ENCODE peak calls at places on chromosomes 3 and 15, in seven cellular contexts. K is endodermal cell, T is omental fat pad, P is astrocyte of the spinal cord, L is upper lobe of right lung, D is activated B cell treated with CpG ODN at 0.5 μM for 24 hours, G is HFF-Myc. Z is an unnamed sample.

GRCh38 chr15:74788716-74789151 is 6.9 kb downstream of the CSK start:
- DNase-seq in K (no peak), T (no peak), P (no peak), L (no peak), D (peak), G (no peak), Z (no peak)

GRCh38 chr3:102573483-102574028 is 138.7 kb downstream of the ZPLD1 start:
- DNase-seq in K (no peak), T (no peak), P (no peak), L (no peak), D (no peak), G (no peak), Z (no peak)

GRCh38 chr3:10792208-10792607 is 23.8 kb upstream of the SLC6A11 start:
- DNase-seq in K (no peak), T (no peak), P (no peak), L (no peak), D (no peak), G (no peak), Z (no peak)

GRCh38 chr3:139657434-139657833 is 20.3 kb downstream of the NMNAT3 start:
- DNase-seq in K (peak), T (no peak), P (no peak), L (no peak), D (no peak), G (no peak), Z (no peak)

GRCh38 chr15:93091465-93091864 is 2.5 kb upstream of the RGMA start:
- DNase-seq in K (peak), T (no peak), P (no peak), L (no peak), D (no peak), G (no peak), Z (no peak)

GRCh38 chr15:49624046-49624445 is 3.2 kb downstream of the DTWD1 start:
- DNase-seq in K (no peak), T (no peak), P (peak), L (no peak), D (no peak), G (no peak), Z (no peak)

GRCh38 chr3:55857635-55858034 is 370.5 kb upstream of the WNT5A start:
- DNase-seq in K (no peak), T (no peak), P (no peak), L (no peak), D (no peak), G (no peak), Z (no peak)

GRCh38 chr15:63502843-63503738 is 1.3 kb upstream of the USP3 start:
- DNase-seq in K (peak), T (peak), P (peak), L (peak), D (peak), G (no peak), Z (no peak)

GRCh38 chr3:149435936-149436885 is 38.3 kb upstream of the TM4SF4 start:
- DNase-seq in K (no peak), T (no peak), P (no peak), L (no peak), D (no peak), G (no peak), Z (no peak)

GRCh38 chr3:129605593-129606521 is 619 bp downstream of the PLXND1 start:
- DNase-seq in K (peak), T (no peak), P (peak), L (peak), D (peak), G (no peak), Z (no peak)

GRCh38 chr3:71584216-71585061 is 911 bp upstream of the FOXP1 start:
- DNase-seq in K (peak), T (no peak), P (peak), L (peak), D (no peak), G (no peak), Z (no peak)

GRCh38 chr15:51288143-51289065 is 50.0 kb downstream of the CYP19A1 start:
- DNase-seq in K (no peak), T (no peak), P (no peak), L (no peak), D (no peak), G (no peak), Z (no peak)

GRCh38 chr3:105707009-105707408 is 161.8 kb downstream of the CBLB start:
- DNase-seq in K (no peak), T (no peak), P (no peak), L (no peak), D (no peak), G (no peak), Z (no peak)

GRCh38 chr3:9878700-9879099 is 1.4 kb downstream of the CIDEC start:
- DNase-seq in K (no peak), T (no peak), P (no peak), L (no peak), D (no peak), G (no peak), Z (no peak)

GRCh38 chr3:196711838-196712513 is at the start of the genes CEP19 and PIGX:
- DNase-seq in K (peak), T (peak), P (peak), L (peak), D (peak), G (peak), Z (peak)

GRCh38 chr3:198079771-198080520 is 119.9 kb downstream of the LMLN start:
- DNase-seq in K (no peak), T (no peak), P (no peak), L (no peak), D (no peak), G (no peak), Z (peak)

GRCh38 chr3:160840590-160840989 is 84.6 kb downstream of the PPM1L start:
- DNase-seq in K (no peak), T (no peak), P (no peak), L (no peak), D (no peak), G (no peak), Z (no peak)

DNA sequence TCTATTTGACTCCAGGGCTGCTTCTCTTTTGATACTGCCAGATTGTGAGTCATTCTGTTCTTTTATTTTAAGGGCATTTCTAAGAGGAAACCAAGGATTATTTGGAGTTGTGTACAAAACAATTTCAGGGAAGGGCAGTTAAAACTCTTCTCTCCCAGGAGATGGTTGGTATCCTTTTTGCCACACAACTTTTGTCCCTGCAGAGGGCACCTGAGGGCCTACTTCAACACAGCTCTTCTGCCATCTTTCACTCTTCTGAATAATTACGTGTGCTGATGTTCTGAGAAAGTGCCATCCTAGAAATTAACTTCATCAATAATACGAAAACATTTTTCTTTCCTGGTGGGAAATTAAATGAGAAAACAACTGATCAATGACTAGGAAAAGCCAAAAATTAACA is 75.7 kb upstream of the GADL1 start:
- DNase-seq in K (no peak), T (no peak), P (no peak), L (no peak), D (no peak), G (no peak), Z (no peak)
- TF ChIP-seq CTCF in K (peak), T (no peak), P (peak), L (peak), D (no peak), G (peak), Z (peak)

GRCh38 chr3:108882762-108883161 is 60.2 kb downstream of the TRAT1 start:
- DNase-seq in K (no peak), T (no peak), P (no peak), L (no peak), D (no peak), G (no peak), Z (no peak)

GRCh38 chr3:108877906-108878305 is 55.3 kb downstream of the TRAT1 start:
- DNase-seq in K (no peak), T (no peak), P (no peak), L (no peak), D (no peak), G (no peak), Z (no peak)

GRCh38 chr3:108883373-108883772 is 60.8 kb downstream of the TRAT1 start:
- DNase-seq in K (no peak), T (no peak), P (no peak), L (no peak), D (no peak), G (no peak), Z (no peak)

GRCh38 chr3:108879915-108880314 is 57.3 kb downstream of the TRAT1 start:
- DNase-seq in K (peak), T (no peak), P (no peak), L (no peak), D (no peak), G (no peak), Z (no peak)
- TF ChIP-seq CTCF in K (peak), T (no peak), P (no peak), L (no peak), D (no peak), G (no peak), Z (no peak)

GRCh38 chr3:188661801-188662200 is 507.8 kb downstream of the LPP start:
- DNase-seq in K (no peak), T (no peak), P (no peak), L (no peak), D (no peak), G (no peak), Z (no peak)

GRCh38 chr3:188659444-188660100 is 505.6 kb downstream of the LPP start:
- DNase-seq in K (no peak), T (no peak), P (no peak), L (no peak), D (no peak), G (no peak), Z (no peak)

GRCh38 chr3:188662214-188662613 is 508.3 kb downstream of the LPP start:
- DNase-seq in K (no peak), T (no peak), P (no peak), L (no peak), D (no peak), G (no peak), Z (no peak)

GRCh38 chr3:188663839-188664238 is 507.9 kb upstream of the TPRG1 start:
- DNase-seq in K (no peak), T (no peak), P (no peak), L (no peak), D (no peak), G (no peak), Z (no peak)

DNA sequence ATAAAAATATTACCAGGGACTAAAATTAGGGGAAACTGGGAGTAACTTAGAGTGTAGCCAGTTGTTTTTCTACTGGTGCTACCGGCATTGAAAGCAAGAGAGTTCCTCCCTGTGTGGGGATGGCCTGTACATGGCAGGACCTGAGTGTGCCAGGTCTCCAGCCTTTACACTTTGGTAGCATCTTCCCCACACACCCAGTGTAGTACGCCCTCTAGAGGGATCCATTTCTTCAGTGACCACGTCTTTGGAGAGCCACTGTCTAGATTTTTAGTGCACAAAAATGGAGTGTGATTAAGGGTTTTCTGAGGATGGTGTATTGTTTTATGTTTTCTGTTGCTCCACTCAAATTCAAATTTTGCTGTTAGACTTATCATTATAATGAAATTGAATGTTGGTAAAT is 507.0 kb upstream of the TPRG1 start:
- DNase-seq in K (no peak), T (no peak), P (no peak), L (no peak), D (no peak), G (no peak), Z (no peak)
- TF ChIP-seq CTCF in K (peak), T (no peak), P (peak), L (no peak), D (no peak), G (peak), Z (peak)

GRCh38 chr15:62392411-62392810 is 227.3 kb upstream of the C2CD4B start:
- DNase-seq in K (peak), T (no peak), P (peak), L (no peak), D (no peak), G (no peak), Z (no peak)

GRCh38 chr15:62390793-62391543 is 225.9 kb upstream of the C2CD4B start:
- DNase-seq in K (peak), T (no peak), P (peak), L (peak), D (peak), G (no peak), Z (peak)

GRCh38 chr15:62389887-62390792 is 225.1 kb upstream of the C2CD4B start:
- DNase-seq in K (peak), T (no peak), P (peak), L (peak), D (peak), G (no peak), Z (peak)

GRCh38 chr15:62393196-62393595 is 228.1 kb upstream of the C2CD4B start:
- DNase-seq in K (no peak), T (no peak), P (no peak), L (no peak), D (no peak), G (no peak), Z (no peak)

GRCh38 chr15:62391565-62392262 is 226.6 kb upstream of the C2CD4B start:
- DNase-seq in K (peak), T (no peak), P (peak), L (peak), D (peak), G (no peak), Z (peak)
- TF ChIP-seq CTCF in K (no peak), T (no peak), P (peak), L (peak), D (no peak), G (peak), Z (peak)

GRCh38 chr3:154872089-154872488 is 208.0 kb upstream of the MME start:
- DNase-seq in K (no peak), T (no peak), P (peak), L (no peak), D (no peak), G (no peak), Z (no peak)

GRCh38 chr3:154875142-154875541 is 205.0 kb upstream of the MME start:
- DNase-seq in K (no peak), T (no peak), P (no peak), L (no peak), D (no peak), G (no peak), Z (no peak)
- TF ChIP-seq CTCF in K (no peak), T (no peak), P (no peak), L (no peak), D (no peak), G (no peak), Z (no peak)

GRCh38 chr3:27228805-27229204 is 140.4 kb downstream of the NEK10 start:
- DNase-seq in K (peak), T (no peak), P (no peak), L (no peak), D (no peak), G (peak), Z (no peak)
- TF ChIP-seq CTCF in K (peak), T (no peak), P (no peak), L (no peak), D (no peak), G (peak), Z (no peak)